ENCODE peak calls at places on chromosomes 7 and 10, in four cellular contexts. F is NCI-H1105; K is fibroblast of lung; X is stimulated activated CD8-positive, alpha-beta memory T cell treated with anti-CD3 and anti-CD28 coated beads, Interleukin-12 subunit alpha, Interleukin-12 subunit beta, amount 100 ng/mL, for 4 hours. W is an unnamed sample.

GRCh38 chr7:153388611-153389010 is 629.1 kb downstream of the ACTR3B start:
- DNase-seq in K (no peak), X (no peak), F (no peak), W (no peak)

GRCh38 chr10:23412223-23412622 is 26.7 kb upstream of the OTUD1 start:
- DNase-seq in F (no peak), X (no peak), K (peak), W (no peak)

GRCh38 chr7:10128748-10129147 is 844.9 kb upstream of the PHF14 start:
- DNase-seq in F (peak), K (peak), X (no peak), W (no peak)

GRCh38 chr7:44100458-44101303 is 3.5 kb upstream of the AEBP1 start:
- DNase-seq in F (no peak), K (peak), X (no peak), W (no peak)

GRCh38 chr10:113562693-113563092 is 9.8 kb downstream of the HABP2 start:
- DNase-seq in F (no peak), X (no peak), K (no peak), W (no peak)

GRCh38 chr7:143323650-143324049 is 7.7 kb downstream of the CLCN1 start:
- DNase-seq in F (no peak), X (no peak), K (no peak), W (peak)

GRCh38 chr10:69816963-69817605 is 15.4 kb downstream of the COL13A1 start:
- DNase-seq in F (no peak), K (peak), X (no peak), W (no peak)

GRCh38 chr10:125840955-125841354 is 17.6 kb downstream of the BCCIP start:
- DNase-seq in X (no peak), K (peak), F (no peak), W (no peak)

GRCh38 chr7:38189256-38189938 is 11.4 kb downstream of the STARD3NL start:
- DNase-seq in K (no peak), F (no peak), X (no peak), W (no peak)

GRCh38 chr10:35208536-35208935 is 81.9 kb downstream of the CREM start:
- DNase-seq in F (no peak), K (no peak), X (no peak), W (no peak)

GRCh38 chr7:139644191-139644590 is 120.7 kb downstream of the CLEC2L start:
- DNase-seq in F (no peak), X (no peak), K (no peak), W (peak)

GRCh38 chr10:95242581-95243317 is 48.1 kb downstream of the PDLIM1 start:
- DNase-seq in F (no peak), X (no peak), K (peak), W (no peak)

GRCh38 chr10:1368772-1369171 is 312.6 kb downstream of the WDR37 start:
- DNase-seq in X (no peak), K (peak), F (no peak), W (no peak)

GRCh38 chr7:150357771-150358427 is 10.7 kb upstream of the REPIN1 start:
- DNase-seq in X (no peak), F (no peak), K (no peak), W (no peak)